ENCODE peak calls at places on chromosomes 5 and 9, in five cellular contexts. One of them, this sample, is unnamed.

GRCh38 chr5:179250561-179251225 is 94.6 kb downstream of the ADAMTS2 start:
- DNase-seq in prostate gland: no peak
- DNase-seq in HL-60: no peak
- DNase-seq in heart right ventricle: no peak
- DNase-seq in caudate nucleus: no peak
- DNase-seq in this sample: no peak

GRCh38 chr5:179322071-179323025 is 22.9 kb downstream of the ADAMTS2 start:
- DNase-seq in prostate gland: no peak
- DNase-seq in heart right ventricle: no peak
- DNase-seq in HL-60: no peak
- DNase-seq in caudate nucleus: no peak
- DNase-seq in this sample: no peak

GRCh38 chr5:169945831-169946261 is 34.4 kb downstream of the INSYN2B start:
- DNase-seq in HL-60: peak
- DNase-seq in heart right ventricle: peak
- DNase-seq in caudate nucleus: peak
- DNase-seq in prostate gland: peak
- DNase-seq in this sample: peak

GRCh38 chr5:139637438-139638089 is 10.6 kb upstream of the CXXC5 start:
- DNase-seq in prostate gland: peak
- DNase-seq in HL-60: peak
- DNase-seq in heart right ventricle: peak
- DNase-seq in caudate nucleus: peak
- DNase-seq in this sample: no peak

GRCh38 chr5:13045897-13046551 is 898.5 kb downstream of the DNAH5 start:
- DNase-seq in prostate gland: no peak
- DNase-seq in HL-60: no peak
- DNase-seq in heart right ventricle: no peak
- DNase-seq in caudate nucleus: no peak
- DNase-seq in this sample: no peak

GRCh38 chr9:134600836-134601638 is 40.6 kb upstream of the COL5A1 start:
- DNase-seq in prostate gland: no peak
- DNase-seq in caudate nucleus: no peak
- DNase-seq in heart right ventricle: no peak
- DNase-seq in HL-60: no peak
- DNase-seq in this sample: no peak

GRCh38 chr5:324736-325612 is 3.5 kb downstream of the AHRR start:
- DNase-seq in prostate gland: no peak
- DNase-seq in heart right ventricle: no peak
- DNase-seq in HL-60: no peak
- DNase-seq in caudate nucleus: no peak
- DNase-seq in this sample: no peak

GRCh38 chr9:85431396-85432102 is 310.2 kb downstream of the AGTPBP1 start:
- DNase-seq in prostate gland: peak
- DNase-seq in caudate nucleus: no peak
- DNase-seq in heart right ventricle: no peak
- DNase-seq in HL-60: no peak
- DNase-seq in this sample: no peak

GRCh38 chr5:140327589-140327988 is 18.8 kb downstream of the HBEGF start:
- DNase-seq in HL-60: no peak
- DNase-seq in caudate nucleus: no peak
- DNase-seq in heart right ventricle: no peak
- DNase-seq in prostate gland: no peak
- DNase-seq in this sample: no peak

GRCh38 chr9:18473551-18474279 is at the start of gene ADAMTSL1:
- DNase-seq in heart right ventricle: peak
- DNase-seq in HL-60: no peak
- DNase-seq in prostate gland: peak
- DNase-seq in caudate nucleus: peak
- DNase-seq in this sample: no peak

GRCh38 chr5:154653764-154654483 is 101.3 kb upstream of the LARP1 start:
- DNase-seq in HL-60: no peak
- DNase-seq in prostate gland: no peak
- DNase-seq in heart right ventricle: no peak
- DNase-seq in caudate nucleus: no peak
- DNase-seq in this sample: no peak

GRCh38 chr5:122129332-122129731 is at the start of gene ZNF474:
- DNase-seq in caudate nucleus: no peak
- DNase-seq in heart right ventricle: peak
- DNase-seq in prostate gland: peak
- DNase-seq in HL-60: no peak
- DNase-seq in this sample: peak

GRCh38 chr5:32471784-32472183 is 27.2 kb upstream of the ZFR start:
- DNase-seq in caudate nucleus: no peak
- DNase-seq in prostate gland: no peak
- DNase-seq in HL-60: no peak
- DNase-seq in heart right ventricle: no peak
- DNase-seq in this sample: peak

GRCh38 chr5:176416123-176416924 is at the start of gene CLTB:
- DNase-seq in HL-60: peak
- DNase-seq in caudate nucleus: peak
- DNase-seq in heart right ventricle: peak
- DNase-seq in prostate gland: peak
- DNase-seq in this sample: peak

GRCh38 chr5:129716235-129717030 is 31.5 kb upstream of the MINAR2 start:
- DNase-seq in prostate gland: no peak
- DNase-seq in HL-60: no peak
- DNase-seq in caudate nucleus: no peak
- DNase-seq in heart right ventricle: no peak
- DNase-seq in this sample: no peak

GRCh38 chr5:88785396-88786216 is 97.4 kb downstream of the MEF2C start:
- DNase-seq in prostate gland: peak
- DNase-seq in HL-60: no peak
- DNase-seq in heart right ventricle: peak
- DNase-seq in caudate nucleus: no peak
- DNase-seq in this sample: peak

GRCh38 chr5:38556599-38557308 is at the start of gene LIFR:
- DNase-seq in HL-60: peak
- DNase-seq in prostate gland: peak
- DNase-seq in heart right ventricle: peak
- DNase-seq in caudate nucleus: peak
- DNase-seq in this sample: peak

GRCh38 chr9:18723366-18723765 is 249.4 kb downstream of the ADAMTSL1 start:
- DNase-seq in caudate nucleus: no peak
- DNase-seq in heart right ventricle: no peak
- DNase-seq in HL-60: no peak
- DNase-seq in prostate gland: no peak
- DNase-seq in this sample: no peak

GRCh38 chr5:137086289-137086838 is 412.8 kb downstream of the SPOCK1 start:
- DNase-seq in heart right ventricle: no peak
- DNase-seq in prostate gland: no peak
- DNase-seq in caudate nucleus: no peak
- DNase-seq in HL-60: no peak
- DNase-seq in this sample: peak

GRCh38 chr5:88236866-88237642 is 31.6 kb downstream of the TMEM161B start:
- DNase-seq in prostate gland: no peak
- DNase-seq in heart right ventricle: no peak
- DNase-seq in HL-60: no peak
- DNase-seq in caudate nucleus: no peak
- DNase-seq in this sample: no peak

GRCh38 chr5:103889500-103890209 is 327.1 kb upstream of the NUDT12 start:
- DNase-seq in heart right ventricle: no peak
- DNase-seq in prostate gland: no peak
- DNase-seq in caudate nucleus: no peak
- DNase-seq in HL-60: no peak
- DNase-seq in this sample: no peak

GRCh38 chr9:131095666-131096489 is 453 bp upstream of the AIF1L start:
- DNase-seq in heart right ventricle: peak
- DNase-seq in HL-60: peak
- DNase-seq in prostate gland: no peak
- DNase-seq in caudate nucleus: peak
- DNase-seq in this sample: peak

GRCh38 chr5:10064546-10065215 is 185.0 kb downstream of the ATPSCKMT start:
- DNase-seq in HL-60: no peak
- DNase-seq in heart right ventricle: no peak
- DNase-seq in caudate nucleus: no peak
- DNase-seq in prostate gland: no peak
- DNase-seq in this sample: no peak

GRCh38 chr5:1642621-1643061 is 118.9 kb upstream of the LPCAT1 start:
- DNase-seq in HL-60: no peak
- DNase-seq in heart right ventricle: no peak
- DNase-seq in prostate gland: no peak
- DNase-seq in caudate nucleus: no peak
- DNase-seq in this sample: no peak

GRCh38 chr5:10876345-10876744 is 115.3 kb upstream of the DAP start:
- DNase-seq in caudate nucleus: no peak
- DNase-seq in heart right ventricle: no peak
- DNase-seq in prostate gland: no peak
- DNase-seq in HL-60: peak
- DNase-seq in this sample: no peak

GRCh38 chr5:9841516-9841915 is 211.4 kb upstream of the TAS2R1 start:
- DNase-seq in HL-60: no peak
- DNase-seq in prostate gland: no peak
- DNase-seq in heart right ventricle: no peak
- DNase-seq in caudate nucleus: no peak
- DNase-seq in this sample: no peak

GRCh38 chr5:143870871-143871632 is 59.1 kb downstream of the HMHB1 start:
- DNase-seq in heart right ventricle: no peak
- DNase-seq in prostate gland: no peak
- DNase-seq in caudate nucleus: no peak
- DNase-seq in HL-60: no peak
- DNase-seq in this sample: no peak

GRCh38 chr9:106322741-106323140 is 540.2 kb upstream of the ZNF462 start:
- DNase-seq in prostate gland: no peak
- DNase-seq in heart right ventricle: no peak
- DNase-seq in HL-60: no peak
- DNase-seq in caudate nucleus: no peak
- DNase-seq in this sample: no peak

GRCh38 chr5:32506251-32506661 is 61.7 kb upstream of the ZFR start:
- DNase-seq in caudate nucleus: peak
- DNase-seq in HL-60: no peak
- DNase-seq in prostate gland: no peak
- DNase-seq in heart right ventricle: peak
- DNase-seq in this sample: no peak

GRCh38 chr5:10454591-10455272 is 13.1 kb downstream of the ROPN1L start:
- DNase-seq in HL-60: no peak
- DNase-seq in heart right ventricle: no peak
- DNase-seq in caudate nucleus: no peak
- DNase-seq in prostate gland: no peak
- DNase-seq in this sample: no peak

GRCh38 chr9:126373241-126373640 is 46.6 kb downstream of the MVB12B start:
- DNase-seq in prostate gland: no peak
- DNase-seq in HL-60: no peak
- DNase-seq in caudate nucleus: no peak
- DNase-seq in heart right ventricle: no peak
- DNase-seq in this sample: no peak
- H3K27ac ChIP-seq in prostate gland: no peak
- H3K27ac ChIP-seq in HL-60: no peak
- H3K27ac ChIP-seq in caudate nucleus: peak
- H3K27ac ChIP-seq in heart right ventricle: peak
- H3K27ac ChIP-seq in this sample: peak

DNA sequence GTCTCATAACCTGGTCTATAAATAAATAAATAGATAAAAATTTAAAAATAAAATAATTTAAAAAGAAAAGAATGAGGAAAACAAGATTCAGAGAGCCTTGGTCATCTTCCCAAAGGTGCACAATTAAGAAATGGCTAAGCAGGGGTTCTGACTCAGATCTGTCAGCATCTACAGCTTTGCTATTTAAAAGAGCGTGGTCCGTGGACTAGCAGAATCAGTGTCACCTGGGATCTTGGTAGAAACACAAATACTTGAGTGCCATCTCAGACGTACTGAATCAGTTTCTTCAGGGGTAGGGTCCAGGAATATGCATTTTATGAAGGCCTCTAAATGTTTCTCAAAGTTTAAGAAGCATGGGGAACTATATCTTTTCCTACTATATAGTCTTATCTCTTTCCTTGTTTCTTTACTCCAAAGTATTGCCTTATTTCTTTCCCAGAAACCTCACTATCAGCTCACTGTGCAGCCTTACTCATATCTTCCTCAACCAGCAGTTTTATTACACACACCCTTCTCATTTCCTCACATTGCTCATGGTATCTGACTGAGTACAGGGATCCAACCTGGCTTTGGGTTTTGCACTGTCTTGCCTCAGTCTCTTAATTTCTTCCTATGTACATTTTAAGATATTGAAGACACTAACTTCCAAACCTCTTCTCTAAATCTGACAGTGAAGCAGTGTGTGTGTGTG is 58.6 kb downstream of the TMC1 start:
- DNase-seq in caudate nucleus: no peak
- DNase-seq in HL-60: no peak
- DNase-seq in prostate gland: no peak
- DNase-seq in heart right ventricle: no peak
- DNase-seq in this sample: no peak
- H3K27ac ChIP-seq in caudate nucleus: no peak
- H3K27ac ChIP-seq in HL-60: no peak
- H3K27ac ChIP-seq in prostate gland: no peak
- H3K27ac ChIP-seq in heart right ventricle: peak
- H3K27ac ChIP-seq in this sample: no peak

GRCh38 chr5:95986001-95986400 is 24.4 kb upstream of the ELL2 start:
- DNase-seq in caudate nucleus: no peak
- DNase-seq in HL-60: no peak
- DNase-seq in prostate gland: no peak
- DNase-seq in heart right ventricle: no peak
- DNase-seq in this sample: no peak

GRCh38 chr5:95988094-95988493 is 26.4 kb upstream of the ELL2 start:
- DNase-seq in caudate nucleus: no peak
- DNase-seq in prostate gland: no peak
- DNase-seq in heart right ventricle: no peak
- DNase-seq in HL-60: no peak
- DNase-seq in this sample: no peak

GRCh38 chr5:95988877-95989276 is 27.2 kb upstream of the ELL2 start:
- DNase-seq in prostate gland: no peak
- DNase-seq in caudate nucleus: no peak
- DNase-seq in HL-60: no peak
- DNase-seq in heart right ventricle: no peak
- DNase-seq in this sample: no peak

GRCh38 chr5:95986937-95987520 is 25.4 kb upstream of the ELL2 start:
- DNase-seq in prostate gland: no peak
- DNase-seq in HL-60: no peak
- DNase-seq in caudate nucleus: no peak
- DNase-seq in heart right ventricle: no peak
- DNase-seq in this sample: no peak

GRCh38 chr5:95989283-95990048 is 27.8 kb upstream of the ELL2 start:
- DNase-seq in prostate gland: no peak
- DNase-seq in heart right ventricle: no peak
- DNase-seq in caudate nucleus: no peak
- DNase-seq in HL-60: no peak
- DNase-seq in this sample: no peak
- H3K27ac ChIP-seq in prostate gland: peak
- H3K27ac ChIP-seq in heart right ventricle: no peak
- H3K27ac ChIP-seq in caudate nucleus: peak
- H3K27ac ChIP-seq in HL-60: no peak
- H3K27ac ChIP-seq in this sample: no peak

GRCh38 chr9:76370656-76371055 is 23.6 kb downstream of the RFK start:
- DNase-seq in heart right ventricle: no peak
- DNase-seq in prostate gland: no peak
- DNase-seq in caudate nucleus: no peak
- DNase-seq in HL-60: no peak
- DNase-seq in this sample: no peak

GRCh38 chr9:76371901-76372300 is 22.3 kb downstream of the RFK start:
- DNase-seq in prostate gland: no peak
- DNase-seq in HL-60: no peak
- DNase-seq in heart right ventricle: no peak
- DNase-seq in caudate nucleus: no peak
- DNase-seq in this sample: no peak

GRCh38 chr9:76372345-76372744 is 21.9 kb downstream of the RFK start:
- DNase-seq in prostate gland: no peak
- DNase-seq in caudate nucleus: no peak
- DNase-seq in heart right ventricle: no peak
- DNase-seq in HL-60: no peak
- DNase-seq in this sample: no peak

GRCh38 chr9:76366275-76366674 is 28.0 kb downstream of the RFK start:
- DNase-seq in prostate gland: no peak
- DNase-seq in caudate nucleus: no peak
- DNase-seq in HL-60: no peak
- DNase-seq in heart right ventricle: no peak
- DNase-seq in this sample: no peak

GRCh38 chr9:76369583-76369982 is 24.6 kb downstream of the RFK start:
- DNase-seq in caudate nucleus: no peak
- DNase-seq in HL-60: no peak
- DNase-seq in prostate gland: no peak
- DNase-seq in heart right ventricle: peak
- DNase-seq in this sample: no peak
- H3K27ac ChIP-seq in caudate nucleus: no peak
- H3K27ac ChIP-seq in HL-60: no peak
- H3K27ac ChIP-seq in prostate gland: no peak
- H3K27ac ChIP-seq in heart right ventricle: no peak
- H3K27ac ChIP-seq in this sample: no peak

This sample was measured in substantia nigra.